ENCODE peak calls at places on chromosomes 3 and 15, in eight cellular contexts. J, C, W, N, P, D, T and I are unnamed samples.

GRCh38 chr3:131856171-131856570 is 178.6 kb downstream of the CPNE4 start:
- DNase-seq in T (no peak), J (no peak), P (no peak), C (no peak), N (no peak), D (no peak), W (no peak), I (no peak)

GRCh38 chr3:178618197-178618596 is 82.0 kb downstream of the KCNMB2 start:
- DNase-seq in C (no peak), D (no peak), J (no peak), P (peak), N (peak), T (no peak), W (no peak), I (no peak)

GRCh38 chr3:134359121-134360010 is 14.9 kb downstream of the AMOTL2 start:
- DNase-seq in J (no peak), P (no peak), C (no peak), N (no peak), D (peak), W (peak), T (no peak), I (no peak)

GRCh38 chr15:40254452-40254851 is 15.6 kb downstream of the PAK6 start:
- DNase-seq in C (no peak), J (no peak), D (no peak), T (no peak), N (no peak), P (no peak), W (no peak), I (no peak)

GRCh38 chr3:53815067-53815466 is 31.2 kb downstream of the CHDH start:
- DNase-seq in C (no peak), W (no peak), N (no peak), T (no peak), P (no peak), D (no peak), J (no peak), I (no peak)

GRCh38 chr3:122828281-122828680 is 33.4 kb downstream of the SLC49A4 start:
- DNase-seq in W (no peak), J (no peak), N (no peak), C (no peak), P (no peak), T (no peak), D (no peak), I (no peak)

GRCh38 chr3:3212781-3213416 is 33.4 kb upstream of the CRBN start:
- DNase-seq in J (no peak), T (no peak), P (no peak), W (no peak), N (no peak), D (no peak), C (no peak), I (no peak)

GRCh38 chr3:6994081-6994668 is 133.3 kb downstream of the GRM7 start:
- DNase-seq in C (peak), D (peak), P (no peak), J (peak), N (no peak), T (no peak), W (no peak), I (no peak)

GRCh38 chr3:69811452-69812401 is 72.5 kb downstream of the MITF start:
- DNase-seq in N (no peak), T (no peak), D (no peak), C (peak), J (no peak), W (no peak), P (no peak), I (no peak)

GRCh38 chr3:167821248-167821805 is 85.8 kb downstream of the SERPINI1 start:
- DNase-seq in N (no peak), D (no peak), T (no peak), W (no peak), J (no peak), C (no peak), P (no peak), I (no peak)

GRCh38 chr3:45557471-45557870 is 37.1 kb upstream of the LIMD1 start:
- DNase-seq in T (no peak), D (no peak), J (no peak), P (no peak), N (no peak), W (no peak), C (no peak), I (no peak)

GRCh38 chr15:57527382-57528091 is 64.2 kb upstream of the MYZAP start:
- DNase-seq in P (peak), W (no peak), C (peak), T (no peak), N (peak), J (peak), D (peak), I (peak)

GRCh38 chr3:143307613-143308183 is 188.1 kb downstream of the CHST2 start:
- DNase-seq in T (no peak), D (no peak), P (peak), W (peak), N (peak), C (peak), J (no peak), I (no peak)

GRCh38 chr3:134334901-134335280 is 39.4 kb downstream of the AMOTL2 start:
- DNase-seq in N (no peak), W (no peak), P (no peak), J (no peak), C (peak), D (no peak), T (no peak), I (peak)

GRCh38 chr3:155049959-155050358 is 30.2 kb upstream of the MME start:
- DNase-seq in J (no peak), N (no peak), T (no peak), D (no peak), P (no peak), W (no peak), C (no peak), I (no peak)

GRCh38 chr3:36905545-36905944 is 39.3 kb downstream of the TRANK1 start:
- DNase-seq in W (no peak), D (no peak), J (no peak), P (peak), C (no peak), T (no peak), N (no peak), I (no peak)

GRCh38 chr3:194023501-194024280 is 112.3 kb upstream of the HES1 start:
- DNase-seq in C (no peak), W (no peak), P (no peak), D (no peak), T (no peak), N (no peak), J (peak), I (no peak)

GRCh38 chr3:31166249-31166885 is 271.9 kb upstream of the GADL1 start:
- DNase-seq in T (peak), N (peak), D (no peak), W (no peak), J (no peak), P (peak), C (peak), I (no peak)

GRCh38 chr3:156551746-156552145 is 3.2 kb downstream of the SSR3 start:
- DNase-seq in J (no peak), P (peak), N (peak), T (peak), W (no peak), D (no peak), C (peak), I (no peak)

GRCh38 chr3:12822725-12823373 is 18.5 kb downstream of the RPL32 start:
- DNase-seq in W (no peak), D (peak), N (peak), J (no peak), C (peak), T (no peak), P (no peak), I (no peak)

GRCh38 chr15:25668236-25668635 is 194.9 kb downstream of the ATP10A start:
- DNase-seq in J (no peak), W (no peak), P (no peak), D (peak), C (no peak), T (no peak), N (no peak), I (no peak)